ENCODE peak calls at places on chromosomes 12 and 14, in eight cellular contexts. One of them, this sample, is unnamed. For H3K36me3, the result is how much of the 10 kb centered on the place peaks cover.

GRCh38 chr14:96130854-96131253 is 73.8 kb upstream of the BDKRB2 start:
- DNase-seq in testis: no peak
- DNase-seq in tibial nerve: no peak
- DNase-seq in vagina: no peak
- DNase-seq in neural progenitor cell: no peak
- DNase-seq in SK-N-SH: no peak
- DNase-seq in heart left ventricle: no peak
- DNase-seq in gastrocnemius medialis: no peak
- DNase-seq in this sample: peak

GRCh38 chr12:22409071-22409951 is 74.8 kb upstream of the ST8SIA1 start:
- DNase-seq in heart left ventricle: no peak
- DNase-seq in tibial nerve: no peak
- DNase-seq in gastrocnemius medialis: no peak
- DNase-seq in neural progenitor cell: no peak
- DNase-seq in SK-N-SH: no peak
- DNase-seq in testis: peak
- DNase-seq in vagina: no peak
- DNase-seq in this sample: peak

GRCh38 chr14:44379292-44379977 is 127.6 kb downstream of the FSCB start:
- DNase-seq in neural progenitor cell: no peak
- DNase-seq in testis: no peak
- DNase-seq in heart left ventricle: peak
- DNase-seq in gastrocnemius medialis: no peak
- DNase-seq in SK-N-SH: no peak
- DNase-seq in vagina: no peak
- DNase-seq in tibial nerve: no peak
- DNase-seq in this sample: no peak

GRCh38 chr12:84038241-84038640 is 874.4 kb downstream of the SLC6A15 start:
- DNase-seq in SK-N-SH: no peak
- DNase-seq in neural progenitor cell: peak
- DNase-seq in gastrocnemius medialis: no peak
- DNase-seq in tibial nerve: no peak
- DNase-seq in testis: no peak
- DNase-seq in vagina: no peak
- DNase-seq in heart left ventricle: no peak
- DNase-seq in this sample: no peak

GRCh38 chr14:81331229-81332026 is 68.7 kb downstream of the STON2 start:
- DNase-seq in vagina: no peak
- DNase-seq in neural progenitor cell: peak
- DNase-seq in tibial nerve: no peak
- DNase-seq in testis: no peak
- DNase-seq in heart left ventricle: no peak
- DNase-seq in SK-N-SH: no peak
- DNase-seq in gastrocnemius medialis: no peak
- DNase-seq in this sample: no peak

GRCh38 chr12:27821259-27821973 is 41.4 kb upstream of the MANSC4 start:
- DNase-seq in testis: peak
- DNase-seq in neural progenitor cell: peak
- DNase-seq in heart left ventricle: no peak
- DNase-seq in gastrocnemius medialis: peak
- DNase-seq in tibial nerve: peak
- DNase-seq in vagina: no peak
- DNase-seq in SK-N-SH: peak
- DNase-seq in this sample: peak

GRCh38 chr12:107564946-107565345 is 120.7 kb upstream of the PWP1 start:
- DNase-seq in heart left ventricle: no peak
- DNase-seq in vagina: no peak
- DNase-seq in gastrocnemius medialis: no peak
- DNase-seq in neural progenitor cell: peak
- DNase-seq in SK-N-SH: no peak
- DNase-seq in testis: no peak
- DNase-seq in tibial nerve: no peak
- DNase-seq in this sample: peak

GRCh38 chr14:104600141-104600643 is 4.4 kb downstream of the TMEM179 start:
- DNase-seq in SK-N-SH: peak
- DNase-seq in testis: no peak
- DNase-seq in tibial nerve: no peak
- DNase-seq in vagina: no peak
- DNase-seq in heart left ventricle: no peak
- DNase-seq in neural progenitor cell: peak
- DNase-seq in gastrocnemius medialis: no peak
- DNase-seq in this sample: no peak

GRCh38 chr14:53569471-53569870 is 387.2 kb downstream of the BMP4 start:
- DNase-seq in gastrocnemius medialis: no peak
- DNase-seq in vagina: no peak
- DNase-seq in heart left ventricle: no peak
- DNase-seq in neural progenitor cell: no peak
- DNase-seq in tibial nerve: no peak
- DNase-seq in SK-N-SH: no peak
- DNase-seq in testis: no peak
- DNase-seq in this sample: no peak

GRCh38 chr14:59055439-59056045 is 132.9 kb upstream of the DAAM1 start:
- DNase-seq in SK-N-SH: peak
- DNase-seq in testis: peak
- DNase-seq in neural progenitor cell: peak
- DNase-seq in gastrocnemius medialis: no peak
- DNase-seq in vagina: no peak
- DNase-seq in heart left ventricle: no peak
- DNase-seq in tibial nerve: peak
- DNase-seq in this sample: peak

GRCh38 chr14:95456281-95456680 is 60.2 kb downstream of the SYNE3 start:
- DNase-seq in heart left ventricle: peak
- DNase-seq in gastrocnemius medialis: no peak
- DNase-seq in tibial nerve: no peak
- DNase-seq in neural progenitor cell: no peak
- DNase-seq in SK-N-SH: no peak
- DNase-seq in vagina: no peak
- DNase-seq in testis: no peak
- DNase-seq in this sample: no peak

GRCh38 chr14:27390130-27390529 is 792.3 kb upstream of the NOVA1 start:
- DNase-seq in heart left ventricle: no peak
- DNase-seq in vagina: no peak
- DNase-seq in gastrocnemius medialis: no peak
- DNase-seq in tibial nerve: no peak
- DNase-seq in neural progenitor cell: peak
- DNase-seq in testis: no peak
- DNase-seq in SK-N-SH: no peak
- DNase-seq in this sample: no peak

GRCh38 chr14:88289214-88289613 is 33.9 kb downstream of the KCNK10 start:
- DNase-seq in testis: no peak
- DNase-seq in tibial nerve: no peak
- DNase-seq in gastrocnemius medialis: no peak
- DNase-seq in vagina: no peak
- DNase-seq in SK-N-SH: no peak
- DNase-seq in neural progenitor cell: no peak
- DNase-seq in heart left ventricle: no peak
- DNase-seq in this sample: no peak

GRCh38 chr14:104559043-104559768 is 20.4 kb upstream of the C14orf180 start:
- DNase-seq in SK-N-SH: no peak
- DNase-seq in gastrocnemius medialis: no peak
- DNase-seq in neural progenitor cell: no peak
- DNase-seq in testis: no peak
- DNase-seq in vagina: no peak
- DNase-seq in heart left ventricle: peak
- DNase-seq in tibial nerve: no peak
- DNase-seq in this sample: no peak

GRCh38 chr12:1993341-1993740 is 10.9 kb downstream of the DCP1B start:
- DNase-seq in SK-N-SH: no peak
- DNase-seq in gastrocnemius medialis: no peak
- DNase-seq in tibial nerve: no peak
- DNase-seq in vagina: no peak
- DNase-seq in heart left ventricle: no peak
- DNase-seq in neural progenitor cell: no peak
- DNase-seq in testis: no peak
- DNase-seq in this sample: no peak

GRCh38 chr14:37019488-37019887 is 152.9 kb downstream of the SLC25A21 start:
- DNase-seq in SK-N-SH: no peak
- DNase-seq in testis: no peak
- DNase-seq in tibial nerve: no peak
- DNase-seq in gastrocnemius medialis: no peak
- DNase-seq in vagina: no peak
- DNase-seq in neural progenitor cell: no peak
- DNase-seq in heart left ventricle: no peak
- DNase-seq in this sample: no peak

GRCh38 chr12:3624273-3624672 is 128.6 kb downstream of the CRACR2A start:
- DNase-seq in gastrocnemius medialis: no peak
- DNase-seq in heart left ventricle: no peak
- DNase-seq in neural progenitor cell: no peak
- DNase-seq in tibial nerve: no peak
- DNase-seq in SK-N-SH: no peak
- DNase-seq in testis: no peak
- DNase-seq in vagina: no peak
- DNase-seq in this sample: no peak

GRCh38 chr14:60092516-60092915 is 793 bp downstream of the PCNX4 start:
- DNase-seq in heart left ventricle: no peak
- DNase-seq in neural progenitor cell: peak
- DNase-seq in vagina: no peak
- DNase-seq in gastrocnemius medialis: no peak
- DNase-seq in tibial nerve: peak
- DNase-seq in SK-N-SH: peak
- DNase-seq in testis: peak
- DNase-seq in this sample: peak
- TF ChIP-seq CTCF in heart left ventricle: no peak
- TF ChIP-seq CTCF in neural progenitor cell: no peak
- TF ChIP-seq CTCF in vagina: no peak
- TF ChIP-seq CTCF in gastrocnemius medialis: no peak
- TF ChIP-seq CTCF in tibial nerve: no peak
- TF ChIP-seq CTCF in SK-N-SH: no peak
- TF ChIP-seq CTCF in testis: no peak
- TF ChIP-seq CTCF in this sample: no peak

GRCh38 chr12:14567311-14568195 is at the start of gene PLBD1:
- DNase-seq in vagina: no peak
- DNase-seq in neural progenitor cell: peak
- DNase-seq in gastrocnemius medialis: peak
- DNase-seq in SK-N-SH: peak
- DNase-seq in tibial nerve: peak
- DNase-seq in testis: peak
- DNase-seq in heart left ventricle: peak
- DNase-seq in this sample: peak
- H3K4me3 ChIP-seq in vagina: peak
- H3K4me3 ChIP-seq in neural progenitor cell: peak
- H3K4me3 ChIP-seq in gastrocnemius medialis: peak
- H3K4me3 ChIP-seq in SK-N-SH: no peak
- H3K4me3 ChIP-seq in tibial nerve: peak
- H3K4me3 ChIP-seq in testis: peak
- H3K4me3 ChIP-seq in heart left ventricle: peak
- H3K4me3 ChIP-seq in this sample: peak

DNA sequence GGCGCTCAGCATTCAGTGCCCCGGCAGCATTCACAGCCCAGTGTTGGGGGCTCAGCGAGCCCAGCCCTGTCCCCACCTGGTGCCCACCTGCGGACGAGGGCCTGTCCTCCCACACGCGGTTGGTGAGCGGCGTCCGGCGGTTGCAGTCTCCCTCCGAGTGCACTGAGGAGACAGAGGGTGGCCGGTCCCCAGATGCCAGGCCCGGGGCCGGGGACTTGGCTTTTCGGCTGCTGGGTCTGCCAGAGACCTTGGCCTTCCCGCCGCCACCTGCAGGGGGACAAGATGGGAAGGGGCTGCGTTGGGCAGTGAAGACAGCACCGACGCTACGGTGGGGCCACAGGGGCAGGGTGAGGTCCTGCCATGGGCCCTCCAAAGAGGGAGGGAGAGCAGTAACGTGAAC is 31.2 kb downstream of the RFLNA start:
- DNase-seq in vagina: no peak
- DNase-seq in neural progenitor cell: no peak
- DNase-seq in SK-N-SH: no peak
- DNase-seq in testis: no peak
- DNase-seq in gastrocnemius medialis: no peak
- DNase-seq in tibial nerve: no peak
- DNase-seq in heart left ventricle: no peak
- DNase-seq in this sample: no peak
- H3K36me3 ChIP-seq in vagina: under half
- H3K36me3 ChIP-seq in neural progenitor cell: under half
- H3K36me3 ChIP-seq in SK-N-SH: half or more
- H3K36me3 ChIP-seq in testis: under half
- H3K36me3 ChIP-seq in gastrocnemius medialis: under half
- H3K36me3 ChIP-seq in tibial nerve: under half
- H3K36me3 ChIP-seq in heart left ventricle: under half
- H3K36me3 ChIP-seq in this sample: under half

DNA sequence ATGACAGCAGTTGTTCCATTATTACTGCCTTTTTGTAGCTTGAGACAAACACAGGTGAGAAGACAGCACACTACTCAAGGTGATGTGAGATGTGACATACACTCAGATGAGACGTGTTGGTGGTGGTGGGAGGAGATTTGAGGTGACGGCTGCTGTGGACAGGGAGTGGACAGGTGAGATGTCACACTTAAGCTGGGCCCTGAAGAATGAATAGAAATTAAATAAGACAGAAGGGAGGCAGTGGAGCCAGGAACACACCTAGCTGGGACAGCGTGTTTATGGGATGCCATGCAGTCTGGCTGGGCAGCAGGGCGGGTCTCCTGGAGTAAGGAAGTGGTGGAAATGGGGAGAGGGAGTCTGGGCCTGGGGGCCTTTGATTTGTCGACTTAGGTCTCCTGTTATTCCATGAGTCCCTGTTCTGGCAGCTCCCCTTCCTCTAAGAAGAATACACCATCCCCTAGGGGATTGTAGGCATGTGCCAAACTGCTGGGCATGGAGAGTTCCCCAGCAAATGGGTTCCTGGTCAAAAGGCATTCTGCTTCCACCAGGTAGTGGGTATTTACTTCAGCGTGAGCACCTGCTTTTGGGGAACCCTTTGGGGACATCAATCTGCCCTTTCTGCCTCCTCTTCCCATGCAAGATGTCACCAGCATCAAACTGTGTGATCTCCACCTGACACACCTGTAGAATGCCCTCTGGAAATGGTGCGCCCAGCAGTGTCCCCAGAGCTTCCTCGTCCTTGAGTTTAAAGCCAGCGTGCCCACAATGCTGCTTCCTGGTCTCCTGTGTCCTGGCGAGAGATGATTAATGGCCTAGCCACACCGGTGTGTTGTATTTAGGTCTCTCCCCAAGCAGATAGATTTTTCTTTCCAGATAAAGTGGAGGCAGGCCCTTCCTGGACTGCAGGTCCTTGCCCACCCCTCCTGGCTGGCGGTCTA is 71.1 kb upstream of the ESRRB start:
- DNase-seq in neural progenitor cell: no peak
- DNase-seq in SK-N-SH: no peak
- DNase-seq in gastrocnemius medialis: no peak
- DNase-seq in vagina: peak
- DNase-seq in tibial nerve: no peak
- DNase-seq in testis: no peak
- DNase-seq in heart left ventricle: no peak
- DNase-seq in this sample: no peak
- TF ChIP-seq CTCF in neural progenitor cell: no peak
- TF ChIP-seq CTCF in SK-N-SH: no peak
- TF ChIP-seq CTCF in gastrocnemius medialis: no peak
- TF ChIP-seq CTCF in vagina: no peak
- TF ChIP-seq CTCF in tibial nerve: no peak
- TF ChIP-seq CTCF in testis: no peak
- TF ChIP-seq CTCF in heart left ventricle: no peak
- TF ChIP-seq CTCF in this sample: no peak

GRCh38 chr14:51092965-51093364 is 1.9 kb downstream of the TRIM9 start:
- DNase-seq in neural progenitor cell: no peak
- DNase-seq in testis: no peak
- DNase-seq in tibial nerve: no peak
- DNase-seq in heart left ventricle: no peak
- DNase-seq in vagina: no peak
- DNase-seq in gastrocnemius medialis: no peak
- DNase-seq in SK-N-SH: no peak
- DNase-seq in this sample: no peak
- H3K4me3 ChIP-seq in neural progenitor cell: peak
- H3K4me3 ChIP-seq in testis: peak
- H3K4me3 ChIP-seq in tibial nerve: peak
- H3K4me3 ChIP-seq in heart left ventricle: peak
- H3K4me3 ChIP-seq in vagina: peak
- H3K4me3 ChIP-seq in gastrocnemius medialis: peak
- H3K4me3 ChIP-seq in SK-N-SH: peak
- H3K4me3 ChIP-seq in this sample: no peak

This sample was measured in cardiac muscle cell.